ENCODE peak calls at places on chromosomes 1 and 21, in ten cellular contexts. C is heart left ventricle, X is NB4, O is IMR-90, Z is A549, S is transverse colon, K is uterus, Q is spleen, W is Peyer's patch, I is K562. P is an unnamed sample.

GRCh38 chr1:172449585-172450523 is 6.0 kb upstream of the PIGC start:
- DNase-seq in C (peak), X (peak), O (peak), Z (peak), S (peak), K (peak), Q (peak), W (peak), I (peak), P (peak)

GRCh38 chr21:45888361-45889009 is 93.1 kb upstream of the COL6A1 start:
- DNase-seq in C (no peak), X (no peak), O (no peak), Z (no peak), S (no peak), K (no peak), Q (peak), W (no peak), I (no peak), P (no peak)

GRCh38 chr1:1430114-1430982 is 5.1 kb upstream of the VWA1 start:
- DNase-seq in C (peak), X (no peak), O (peak), Z (peak), S (no peak), K (peak), Q (peak), W (peak), I (no peak), P (peak)

GRCh38 chr1:7549693-7550161 is 221.4 kb upstream of the VAMP3 start:
- DNase-seq in C (no peak), X (no peak), O (peak), Z (peak), S (no peak), K (no peak), Q (no peak), W (peak), I (no peak), P (no peak)

GRCh38 chr1:117001254-117001927 is at the start of gene CD101:
- DNase-seq in C (no peak), X (peak), O (no peak), Z (no peak), S (no peak), K (no peak), Q (no peak), W (no peak), I (no peak), P (no peak)

GRCh38 chr1:81808760-81809159 is 8.0 kb downstream of the ADGRL2 start:
- DNase-seq in C (no peak), X (no peak), O (no peak), Z (peak), S (no peak), K (no peak), Q (no peak), W (no peak), I (no peak), P (no peak)

GRCh38 chr1:46098043-46098712 is 34.3 kb downstream of the PIK3R3 start:
- DNase-seq in C (no peak), X (no peak), O (peak), Z (no peak), S (no peak), K (no peak), Q (no peak), W (no peak), I (no peak), P (no peak)

GRCh38 chr1:156431366-156432108 is 62.5 kb downstream of the RHBG start:
- DNase-seq in C (no peak), X (no peak), O (no peak), Z (no peak), S (no peak), K (no peak), Q (no peak), W (no peak), I (no peak), P (no peak)

GRCh38 chr1:161080391-161081150 is 8.8 kb downstream of the NECTIN4 start:
- DNase-seq in C (no peak), X (no peak), O (no peak), Z (no peak), S (no peak), K (no peak), Q (no peak), W (no peak), I (no peak), P (no peak)

GRCh38 chr21:26964379-26964778 is 2.5 kb downstream of the ADAMTS5 start:
- DNase-seq in C (peak), X (no peak), O (peak), Z (no peak), S (peak), K (peak), Q (no peak), W (peak), I (no peak), P (no peak)

GRCh38 chr21:39788383-39788782 is 43.4 kb downstream of the IGSF5 start:
- DNase-seq in C (peak), X (peak), O (peak), Z (peak), S (peak), K (peak), Q (peak), W (no peak), I (peak), P (peak)

GRCh38 chr1:84344286-84344685 is 42.8 kb downstream of the SAMD13 start:
- DNase-seq in C (no peak), X (peak), O (peak), Z (no peak), S (no peak), K (no peak), Q (no peak), W (no peak), I (no peak), P (peak)

GRCh38 chr1:84853743-84854721 is 39.0 kb downstream of the LPAR3 start:
- DNase-seq in C (no peak), X (peak), O (peak), Z (peak), S (no peak), K (no peak), Q (no peak), W (no peak), I (no peak), P (peak)

GRCh38 chr1:102799496-102799895 is 308.8 kb downstream of the COL11A1 start:
- DNase-seq in C (no peak), X (no peak), O (peak), Z (no peak), S (no peak), K (no peak), Q (no peak), W (no peak), I (no peak), P (no peak)

GRCh38 chr21:43195131-43196021 is 26.6 kb downstream of the CRYAA start:
- DNase-seq in C (peak), X (no peak), O (no peak), Z (no peak), S (no peak), K (peak), Q (peak), W (no peak), I (no peak), P (no peak)

GRCh38 chr21:21057349-21058062 is 59.3 kb downstream of the NCAM2 start:
- DNase-seq in C (no peak), X (no peak), O (no peak), Z (no peak), S (no peak), K (no peak), Q (no peak), W (no peak), I (no peak), P (no peak)

GRCh38 chr1:105437847-105438246 is 1618.6 kb upstream of the PRMT6 start:
- DNase-seq in C (no peak), X (no peak), O (no peak), Z (no peak), S (no peak), K (no peak), Q (no peak), W (no peak), I (no peak), P (no peak)

GRCh38 chr1:204213668-204214662 is at the start of gene GOLT1A:
- DNase-seq in C (peak), X (peak), O (peak), Z (peak), S (peak), K (peak), Q (no peak), W (peak), I (peak), P (no peak)

GRCh38 chr1:168235548-168235885 is 9.7 kb downstream of the SFT2D2 start:
- DNase-seq in C (no peak), X (no peak), O (no peak), Z (no peak), S (no peak), K (no peak), Q (no peak), W (no peak), I (no peak), P (no peak)

GRCh38 chr1:65147424-65148177 is 402 bp upstream of the AK4 start:
- DNase-seq in C (peak), X (peak), O (no peak), Z (peak), S (peak), K (peak), Q (peak), W (peak), I (peak), P (peak)

GRCh38 chr1:89454845-89455521 is 69.6 kb upstream of the LRRC8B start:
- DNase-seq in C (no peak), X (peak), O (peak), Z (peak), S (peak), K (peak), Q (no peak), W (no peak), I (peak), P (peak)

GRCh38 chr1:237032029-237032428 is 10.0 kb upstream of the RYR2 start:
- DNase-seq in C (no peak), X (no peak), O (no peak), Z (peak), S (no peak), K (no peak), Q (no peak), W (no peak), I (no peak), P (peak)

GRCh38 chr1:241387216-241387615 is 30.2 kb upstream of the RGS7 start:
- DNase-seq in C (no peak), X (no peak), O (no peak), Z (no peak), S (no peak), K (no peak), Q (no peak), W (no peak), I (no peak), P (no peak)

GRCh38 chr1:24105368-24106160 is 6.4 kb downstream of the MYOM3 start:
- DNase-seq in C (peak), X (no peak), O (no peak), Z (no peak), S (peak), K (no peak), Q (peak), W (peak), I (no peak), P (no peak)

DNA sequence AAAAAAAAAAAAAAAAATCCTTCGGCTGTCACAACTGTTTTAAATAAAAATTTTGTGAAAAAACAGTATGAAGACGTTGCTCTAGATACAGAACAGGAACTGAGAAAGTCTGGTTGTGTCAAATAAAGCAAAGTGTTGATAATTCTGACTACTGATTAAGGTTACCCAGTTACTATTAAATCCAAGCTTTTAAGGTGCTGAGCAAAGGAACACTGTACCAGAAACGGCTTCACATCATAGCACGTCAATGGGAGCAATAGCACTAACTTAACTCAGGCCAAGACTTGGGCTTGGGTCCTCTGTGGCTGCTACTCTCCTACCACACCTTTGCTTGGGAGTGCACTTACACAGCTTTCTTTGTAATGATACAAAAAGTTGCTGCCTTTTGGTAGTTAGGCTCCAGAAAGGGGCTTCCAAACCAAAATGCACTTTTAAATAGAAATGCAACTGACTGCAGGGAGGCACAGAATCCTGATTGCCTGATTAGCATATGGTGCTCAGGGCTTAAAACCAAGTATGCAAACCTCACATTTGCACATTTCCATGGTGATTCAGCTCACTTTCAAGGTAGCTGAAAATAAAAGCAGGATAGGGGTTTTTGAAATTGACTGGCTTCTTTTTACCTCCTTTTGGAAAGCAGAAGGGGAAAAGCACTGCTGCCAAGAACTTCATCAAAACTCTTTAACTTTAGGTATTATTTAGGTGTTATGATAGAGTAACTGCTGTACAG is 6.3 kb downstream of the MCL1 start:
- DNase-seq in C (no peak), X (no peak), O (no peak), Z (no peak), S (no peak), K (no peak), Q (peak), W (no peak), I (no peak), P (no peak)
- TF ChIP-seq POLR2A in C (no peak), X (no peak), O (peak), Z (no peak), S (peak), K (no peak), Q (no peak), W (no peak), I (peak), P (no peak)

GRCh38 chr1:28507646-28508434 is 2.0 kb downstream of the RCC1 start:
- DNase-seq in C (no peak), X (peak), O (no peak), Z (no peak), S (no peak), K (no peak), Q (no peak), W (no peak), I (no peak), P (no peak)

GRCh38 chr1:28506907-28507246 is 1.0 kb downstream of the RCC1 start:
- DNase-seq in C (no peak), X (peak), O (no peak), Z (no peak), S (no peak), K (no peak), Q (no peak), W (no peak), I (no peak), P (no peak)

GRCh38 chr1:28508435-28508754 is 2.6 kb downstream of the RCC1 start:
- DNase-seq in C (no peak), X (peak), O (no peak), Z (no peak), S (no peak), K (no peak), Q (no peak), W (no peak), I (no peak), P (no peak)

GRCh38 chr1:28505406-28506187 is at the start of gene RCC1:
- DNase-seq in C (peak), X (peak), O (peak), Z (peak), S (peak), K (peak), Q (peak), W (peak), I (peak), P (peak)

GRCh38 chr1:28507247-28507645 is 1.4 kb downstream of the RCC1 start:
- DNase-seq in C (no peak), X (peak), O (no peak), Z (no peak), S (no peak), K (no peak), Q (no peak), W (no peak), I (no peak), P (no peak)
- TF ChIP-seq POLR2A in C (no peak), X (no peak), O (no peak), Z (no peak), S (no peak), K (no peak), Q (no peak), W (no peak), I (no peak), P (no peak)

GRCh38 chr1:108600504-108600903 is 40.6 kb downstream of the EEIG2 start:
- DNase-seq in C (no peak), X (no peak), O (no peak), Z (no peak), S (no peak), K (no peak), Q (no peak), W (no peak), I (no peak), P (no peak)
- TF ChIP-seq POLR2A in C (no peak), X (no peak), O (no peak), Z (no peak), S (no peak), K (no peak), Q (no peak), W (no peak), I (no peak), P (no peak)

GRCh38 chr1:48471603-48472576 is at the start of gene SPATA6:
- DNase-seq in C (peak), X (peak), O (peak), Z (peak), S (peak), K (peak), Q (peak), W (peak), I (peak), P (peak)
- TF ChIP-seq POLR2A in C (peak), X (no peak), O (peak), Z (peak), S (peak), K (peak), Q (no peak), W (peak), I (peak), P (no peak)

GRCh38 chr1:166167395-166167922 is 658 bp upstream of the FAM78B start:
- DNase-seq in C (no peak), X (no peak), O (no peak), Z (no peak), S (no peak), K (no peak), Q (no peak), W (no peak), I (no peak), P (no peak)

GRCh38 chr1:166165661-166166399 is 971 bp downstream of the FAM78B start:
- DNase-seq in C (no peak), X (no peak), O (no peak), Z (peak), S (peak), K (no peak), Q (peak), W (peak), I (no peak), P (no peak)

GRCh38 chr1:166166400-166166699 is 451 bp downstream of the FAM78B start:
- DNase-seq in C (no peak), X (no peak), O (no peak), Z (no peak), S (no peak), K (peak), Q (peak), W (no peak), I (no peak), P (no peak)

GRCh38 chr1:166164995-166165660 is 1.7 kb downstream of the FAM78B start:
- DNase-seq in C (peak), X (no peak), O (peak), Z (peak), S (peak), K (peak), Q (peak), W (peak), I (peak), P (no peak)

DNA sequence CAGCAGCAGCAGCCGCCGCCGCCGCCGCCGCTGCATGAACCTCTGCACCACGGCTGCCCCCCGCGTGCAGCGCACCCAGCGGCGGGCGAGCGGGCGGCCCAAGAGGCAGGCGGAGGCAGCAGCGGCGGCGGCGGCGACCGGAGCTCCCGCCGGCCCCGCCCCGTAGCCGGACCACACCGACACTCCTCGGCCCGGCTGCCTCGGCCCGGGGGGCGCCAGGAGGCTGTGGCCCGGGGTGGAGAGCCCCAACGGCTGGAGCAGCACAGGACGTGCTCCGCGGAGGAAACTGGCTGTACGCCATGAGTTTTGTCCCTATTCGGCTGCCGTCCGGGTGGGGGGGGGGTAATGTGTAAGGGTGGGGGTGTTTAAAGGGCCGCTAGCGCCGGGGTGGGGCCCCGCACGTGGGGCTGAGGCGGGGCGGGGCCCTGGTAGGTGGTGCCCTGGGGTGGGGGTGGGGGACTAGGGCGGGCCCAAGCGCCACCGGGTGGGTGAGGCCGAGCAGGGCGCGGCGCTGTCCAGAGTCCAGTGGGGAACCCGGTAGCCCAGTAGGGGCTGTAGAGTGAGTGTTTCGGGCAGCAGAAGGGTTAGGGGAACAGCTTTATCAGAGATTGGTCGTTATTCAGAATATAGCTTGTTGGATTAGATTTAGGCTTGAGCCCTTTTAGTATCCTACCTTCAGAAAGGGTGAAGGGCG is at the start of gene FAM78B:
- DNase-seq in C (peak), X (no peak), O (peak), Z (peak), S (peak), K (peak), Q (peak), W (peak), I (peak), P (peak)
- TF ChIP-seq POLR2A in C (no peak), X (no peak), O (no peak), Z (no peak), S (peak), K (no peak), Q (no peak), W (no peak), I (no peak), P (no peak)

GRCh38 chr1:119288751-119289150 is 79.8 kb upstream of the HAO2 start:
- DNase-seq in C (no peak), X (no peak), O (peak), Z (no peak), S (no peak), K (no peak), Q (no peak), W (no peak), I (no peak), P (no peak)
- TF ChIP-seq POLR2A in C (no peak), X (no peak), O (no peak), Z (no peak), S (no peak), K (no peak), Q (no peak), W (no peak), I (no peak), P (no peak)